ENCODE peak calls at places on chromosomes 16 and 17, in seven cellular contexts. G, A, F, K, O, C and D are unnamed samples.
A peak's percentile ranks its signal among the peaks of the same experiment; 100 is the strongest.

GRCh38 chr17:31405941-31406371 is 14.5 kb downstream of the RAB11FIP4 start:
- DNase-seq in A (no peak), C (no peak), K (no peak), G (no peak), O (no peak), F (no peak), D (no peak)

GRCh38 chr17:28368306-28368831 is 1.7 kb downstream of the VTN start:
- DNase-seq in F (no peak), O (no peak), G (no peak), A (peak; percentile 49), C (peak; percentile 67), K (no peak), D (no peak)

GRCh38 chr16:27692576-27692975 is 142.6 kb downstream of the KATNIP start:
- DNase-seq in A (no peak), G (no peak), F (no peak), K (no peak), O (no peak), C (no peak), D (no peak)

GRCh38 chr16:78444-79145 is 570 bp downstream of the MPG start:
- DNase-seq in C (no peak), G (peak; percentile 46), F (no peak), O (no peak), K (peak; percentile 77), A (peak; percentile 67), D (no peak)

GRCh38 chr16:75789237-75789636 is 62.9 kb upstream of the CPHXL start:
- DNase-seq in G (peak; percentile 46), O (peak; percentile 25), A (peak; percentile 75), F (no peak), C (no peak), K (no peak), D (no peak)

GRCh38 chr16:53717577-53717976 is 13.6 kb downstream of the FTO start:
- DNase-seq in G (no peak), C (no peak), O (no peak), K (no peak), F (no peak), A (no peak), D (no peak)

GRCh38 chr17:7289256-7290032 is 5.0 kb downstream of the YBX2 start:
- DNase-seq in C (no peak), G (no peak), K (no peak), O (no peak), A (no peak), F (no peak), D (no peak)

GRCh38 chr16:398551-399277 is 1.7 kb downstream of the NME4 start:
- DNase-seq in O (no peak), A (no peak), K (no peak), G (no peak), C (no peak), F (no peak), D (no peak)

GRCh38 chr16:87127061-87127765 is 190.0 kb downstream of the C16orf95 start:
- DNase-seq in K (peak; percentile 69), G (no peak), C (no peak), A (peak; percentile 62), O (peak; percentile 39), F (no peak), D (no peak)

GRCh38 chr17:81043725-81044427 is 8.9 kb downstream of the BAIAP2 start:
- DNase-seq in G (peak; percentile 23), K (no peak), A (peak; percentile 80), F (no peak), C (peak; percentile 80), O (peak; percentile 25), D (no peak)

GRCh38 chr17:37791985-37792384 is 47.1 kb upstream of the HNF1B start:
- DNase-seq in C (no peak), O (no peak), K (no peak), G (no peak), F (no peak), A (no peak), D (no peak)

GRCh38 chr16:88341551-88342290 is 41.0 kb upstream of the ZNF469 start:
- DNase-seq in C (no peak), F (no peak), G (no peak), K (no peak), A (no peak), O (no peak), D (no peak)

GRCh38 chr16:27800817-27801216 is 250.9 kb downstream of the KATNIP start:
- DNase-seq in G (no peak), O (no peak), K (no peak), A (no peak), F (no peak), C (no peak), D (no peak)

GRCh38 chr17:50147841-50148225 is 2.6 kb downstream of the PPP1R9B start:
- DNase-seq in F (no peak), A (peak; percentile 69), G (peak; percentile 48), C (peak; percentile 55), K (no peak), O (no peak), D (no peak)

GRCh38 chr17:71208111-71208704 is 912.6 kb upstream of the SOX9 start:
- DNase-seq in G (peak; percentile 78), O (no peak), A (no peak), K (no peak), F (no peak), C (no peak), D (no peak)

GRCh38 chr16:62876133-62876532 is 839.9 kb upstream of the CDH8 start:
- DNase-seq in A (no peak), O (no peak), C (no peak), G (no peak), K (no peak), F (no peak), D (no peak)

GRCh38 chr16:75322706-75323105 is 71.3 kb upstream of the BCAR1 start:
- DNase-seq in F (no peak), O (peak; percentile 69), A (no peak), G (peak; percentile 31), C (no peak), K (no peak), D (no peak)

GRCh38 chr16:83899272-83899897 is 470 bp downstream of the MLYCD start:
- DNase-seq in K (peak; percentile 77), O (peak; percentile 41), C (peak; percentile 55), G (peak; percentile 61), A (peak; percentile 78), F (peak; percentile 40), D (no peak)

GRCh38 chr16:2977440-2977839 is 2.8 kb downstream of the PKMYT1 start:
- DNase-seq in A (no peak), K (no peak), F (no peak), O (no peak), G (no peak), C (peak; percentile 80), D (no peak)

GRCh38 chr17:30519707-30520106 is 42.5 kb downstream of the GOSR1 start:
- DNase-seq in A (peak; percentile 39), C (no peak), K (no peak), G (peak; percentile 90), O (peak; percentile 80), F (no peak), D (no peak)

GRCh38 chr16:65763640-65764305 is 602.7 kb upstream of the CDH5 start:
- DNase-seq in G (no peak), C (no peak), K (no peak), F (no peak), O (no peak), A (peak; percentile 24), D (no peak)

GRCh38 chr16:57914244-57915173 is 56.4 kb downstream of the CNGB1 start:
- DNase-seq in O (no peak), K (no peak), G (no peak), C (no peak), A (no peak), F (no peak), D (no peak)

GRCh38 chr17:39826334-39826733 is 37.8 kb downstream of the IKZF3 start:
- DNase-seq in O (no peak), A (no peak), K (no peak), F (no peak), C (no peak), G (no peak), D (no peak)

GRCh38 chr16:78609542-78610253 is 510.2 kb downstream of the WWOX start:
- DNase-seq in G (no peak), C (no peak), F (no peak), K (no peak), O (no peak), A (peak; percentile 27), D (no peak)

GRCh38 chr17:60743282-60743681 is 65.6 kb downstream of the BCAS3 start:
- DNase-seq in A (no peak), C (no peak), F (no peak), G (no peak), K (no peak), O (no peak), D (no peak)
- H3K4me3 ChIP-seq in A (no peak overlapping the region), C (no peak overlapping the region), F (no peak overlapping the region), G (no peak overlapping the region), K (no peak overlapping the region), O (no peak overlapping the region), D (peak overlapping the region; percentile 27)

DNA sequence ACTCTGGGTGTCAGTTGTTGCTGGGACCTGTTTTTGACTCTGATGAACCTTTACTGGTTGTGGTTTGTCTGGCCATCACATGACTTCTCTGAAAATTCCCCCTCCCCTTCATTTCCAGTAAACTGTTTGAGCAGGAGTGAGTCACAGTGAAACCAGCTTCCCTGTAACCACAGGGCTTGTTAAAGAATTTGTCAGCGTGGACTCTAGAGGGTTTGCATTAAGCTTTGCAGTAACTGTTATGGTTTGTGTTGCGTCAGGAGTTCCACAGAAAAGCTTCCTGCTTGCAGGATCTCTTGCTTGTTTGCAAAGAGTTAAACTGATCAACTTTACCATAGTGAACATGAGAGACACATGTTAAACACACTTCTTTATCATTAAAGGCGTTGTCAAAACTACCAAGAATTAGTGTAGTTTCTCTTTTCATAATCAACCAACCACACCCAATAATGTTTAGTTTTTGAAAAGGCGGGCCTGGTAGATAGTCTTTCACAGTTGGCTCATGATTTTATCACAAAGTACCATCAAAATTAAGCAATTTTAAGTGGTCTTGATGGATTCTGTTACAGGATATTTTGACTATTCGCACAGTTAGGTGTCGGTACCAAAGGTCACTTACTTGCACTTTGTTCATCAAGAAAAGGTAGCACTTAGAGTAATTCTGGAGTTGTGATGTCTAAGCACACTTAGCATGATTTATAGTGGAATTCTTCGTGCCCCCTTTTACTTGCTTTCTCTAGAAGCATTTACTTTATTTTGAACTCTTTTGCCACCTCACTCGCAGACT is 79.3 kb downstream of the VMP1 start:
- DNase-seq in G (peak; percentile 100), A (peak; percentile 93), C (no peak), K (peak; percentile 77), O (peak; percentile 99), F (peak; percentile 80), D (peak; percentile 39)
- H3K4me3 ChIP-seq in G (no peak overlapping the region), A (no peak overlapping the region), C (no peak overlapping the region), K (peak overlapping the region; percentile 32), O (no peak overlapping the region), F (peak overlapping the region; percentile 20), D (peak overlapping the region; percentile 43)

DNA sequence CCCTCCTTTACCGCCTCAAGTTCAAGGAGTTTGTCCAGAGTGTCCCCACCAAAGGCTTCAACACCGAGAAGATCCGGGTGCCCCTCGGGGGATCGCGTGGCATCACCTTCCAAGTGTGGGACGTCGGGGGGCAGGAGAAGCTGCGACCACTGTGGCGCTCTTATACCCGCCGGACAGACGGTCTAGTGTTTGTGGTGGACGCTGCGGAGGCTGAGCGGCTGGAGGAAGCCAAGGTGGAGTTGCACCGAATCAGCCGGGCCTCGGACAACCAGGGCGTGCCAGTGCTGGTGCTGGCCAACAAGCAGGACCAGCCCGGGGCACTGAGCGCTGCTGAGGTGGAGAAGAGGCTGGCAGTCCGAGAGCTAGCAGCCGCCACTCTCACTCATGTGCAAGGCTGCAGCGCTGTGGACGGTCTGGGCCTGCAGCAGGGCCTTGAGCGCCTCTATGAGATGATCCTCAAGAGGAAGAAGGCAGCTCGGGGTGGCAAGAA is 1.1 kb downstream of the ARL4D start:
- DNase-seq in K (peak; percentile 75), G (peak; percentile 31), A (no peak), C (peak; percentile 63), O (no peak), F (no peak), D (no peak)
- H3K4me3 ChIP-seq in K (peak overlapping the region; percentile 77), G (peak overlapping the region; percentile 90), A (peak overlapping the region; percentile 79), C (peak overlapping the region; percentile 52), O (peak overlapping the region; percentile 79), F (no peak overlapping the region), D (peak overlapping the region; percentile 95)

GRCh38 chr16:19882186-19882585 is 2.5 kb downstream of the GPRC5B start:
- DNase-seq in G (no peak), A (no peak), F (no peak), O (no peak), C (no peak), K (no peak), D (no peak)
- H3K4me3 ChIP-seq in G (no peak overlapping the region), A (no peak overlapping the region), F (no peak overlapping the region), O (no peak overlapping the region), C (no peak overlapping the region), K (no peak overlapping the region), D (no peak overlapping the region)